ENCODE peak calls at places on chromosome 22, in nine cellular contexts. Y is PC-3, E is DND-41, I is A549, X is mammary epithelial cell, K is hepatocyte, P is tibial artery, R is brain microvascular endothelial cell, L is HFF-Myc. V is an unnamed sample.

GRCh38 chr22:33438273-33438672 is 380.1 kb upstream of the SYN3 start:
- DNase-seq in Y (peak), E (no peak), I (peak), X (peak), K (peak), P (no peak), R (peak), L (peak), V (peak)

GRCh38 chr22:42169055-42169469 is 38.5 kb upstream of the CYP2D6 start:
- DNase-seq in Y (peak), E (peak), I (peak), X (peak), K (peak), P (no peak), R (peak), L (peak), V (peak)

GRCh38 chr22:24455039-24455438 is 27.6 kb downstream of the ADORA2A start:
- DNase-seq in Y (no peak), E (no peak), I (no peak), X (no peak), K (no peak), P (no peak), R (no peak), L (no peak), V (no peak)

GRCh38 chr22:27241430-27242110 is 560.0 kb downstream of the MN1 start:
- DNase-seq in Y (no peak), E (no peak), I (no peak), X (no peak), K (peak), P (peak), R (no peak), L (no peak), V (no peak)

GRCh38 chr22:33918676-33919590 is 1.3 kb downstream of the LARGE1 start:
- DNase-seq in Y (no peak), E (no peak), I (no peak), X (no peak), K (no peak), P (no peak), R (no peak), L (no peak), V (peak)

GRCh38 chr22:19645391-19645790 is 68.9 kb upstream of the SEPTIN5 start:
- DNase-seq in Y (no peak), E (no peak), I (no peak), X (no peak), K (no peak), P (peak), R (no peak), L (no peak), V (no peak)

GRCh38 chr22:24550028-24550901 is 4.7 kb downstream of the GUCD1 start:
- DNase-seq in Y (no peak), E (no peak), I (no peak), X (no peak), K (peak), P (no peak), R (no peak), L (no peak), V (no peak)

GRCh38 chr22:43537019-43537585 is 125.3 kb downstream of the MPPED1 start:
- DNase-seq in Y (peak), E (peak), I (no peak), X (no peak), K (no peak), P (no peak), R (no peak), L (no peak), V (peak)

GRCh38 chr22:35630891-35631290 is 13.8 kb upstream of the MB start:
- DNase-seq in Y (no peak), E (no peak), I (no peak), X (no peak), K (no peak), P (peak), R (no peak), L (no peak), V (no peak)

GRCh38 chr22:21045585-21046294 is at the start of gene LRRC74B:
- DNase-seq in Y (peak), E (peak), I (peak), X (peak), K (peak), P (peak), R (peak), L (peak), V (peak)

GRCh38 chr22:24146190-24146616 is 35.1 kb upstream of the SUSD2 start:
- DNase-seq in Y (peak), E (peak), I (peak), X (no peak), K (peak), P (peak), R (peak), L (no peak), V (peak)

GRCh38 chr22:24321999-24322398 is 51.4 kb downstream of the SPECC1L start:
- DNase-seq in Y (no peak), E (no peak), I (no peak), X (no peak), K (no peak), P (no peak), R (no peak), L (no peak), V (no peak)

GRCh38 chr22:31715157-31715778 is 34.7 kb downstream of the PRR14L start:
- DNase-seq in Y (no peak), E (no peak), I (no peak), X (no peak), K (no peak), P (no peak), R (no peak), L (no peak), V (no peak)

GRCh38 chr22:18985761-18986160 is 49.7 kb upstream of the PRODH start:
- DNase-seq in Y (no peak), E (no peak), I (no peak), X (no peak), K (no peak), P (no peak), R (no peak), L (no peak), V (no peak)

GRCh38 chr22:43857367-43857766 is 4.9 kb downstream of the SULT4A1 start:
- DNase-seq in Y (no peak), E (no peak), I (no peak), X (no peak), K (no peak), P (no peak), R (no peak), L (no peak), V (no peak)

GRCh38 chr22:22936190-22936914 is 48.7 kb downstream of the IGLL5 start:
- DNase-seq in Y (no peak), E (no peak), I (no peak), X (no peak), K (no peak), P (no peak), R (no peak), L (no peak), V (no peak)

GRCh38 chr22:43094551-43094950 is 5.4 kb upstream of the TTLL1 start:
- DNase-seq in Y (no peak), E (no peak), I (no peak), X (no peak), K (no peak), P (no peak), R (no peak), L (no peak), V (no peak)

GRCh38 chr22:48517039-48518030 is 1310.3 kb downstream of the BRD1 start:
- DNase-seq in Y (no peak), E (no peak), I (peak), X (no peak), K (no peak), P (no peak), R (no peak), L (no peak), V (no peak)

GRCh38 chr22:50612715-50613221 is 12.2 kb downstream of the MAPK8IP2 start:
- DNase-seq in Y (no peak), E (no peak), I (no peak), X (no peak), K (no peak), P (peak), R (no peak), L (no peak), V (peak)

GRCh38 chr22:24190159-24190540 is 8.9 kb downstream of the SUSD2 start:
- DNase-seq in Y (no peak), E (no peak), I (no peak), X (no peak), K (no peak), P (peak), R (no peak), L (no peak), V (no peak)

GRCh38 chr22:43302462-43303109 is 40.6 kb downstream of the SCUBE1 start:
- DNase-seq in Y (no peak), E (no peak), I (no peak), X (no peak), K (no peak), P (no peak), R (no peak), L (no peak), V (no peak)

GRCh38 chr22:43288807-43289417 is 54.3 kb downstream of the SCUBE1 start:
- DNase-seq in Y (no peak), E (no peak), I (no peak), X (no peak), K (peak), P (no peak), R (no peak), L (no peak), V (no peak)

GRCh38 chr22:48171294-48171693 is 1408.8 kb downstream of the TBC1D22A start:
- DNase-seq in Y (no peak), E (peak), I (no peak), X (no peak), K (no peak), P (no peak), R (no peak), L (no peak), V (no peak)

GRCh38 chr22:50548913-50549790 is 3.5 kb downstream of the KLHDC7B start:
- DNase-seq in Y (no peak), E (no peak), I (no peak), X (no peak), K (no peak), P (no peak), R (no peak), L (no peak), V (no peak)

GRCh38 chr22:17754233-17754925 is 19.9 kb downstream of the BID start:
- DNase-seq in Y (peak), E (peak), I (no peak), X (no peak), K (no peak), P (no peak), R (no peak), L (no peak), V (no peak)

GRCh38 chr22:22074634-22075381 is 92.2 kb upstream of the TOP3B start:
- DNase-seq in Y (peak), E (no peak), I (no peak), X (peak), K (peak), P (no peak), R (no peak), L (no peak), V (peak)

GRCh38 chr22:36818010-36818642 is 1.3 kb upstream of the PVALB start:
- DNase-seq in Y (peak), E (no peak), I (no peak), X (peak), K (no peak), P (no peak), R (no peak), L (no peak), V (peak)

GRCh38 chr22:36816635-36817428 is at the start of gene PVALB:
- DNase-seq in Y (peak), E (no peak), I (peak), X (peak), K (peak), P (no peak), R (peak), L (no peak), V (peak)

GRCh38 chr22:36816338-36816634 is 549 bp downstream of the PVALB start:
- DNase-seq in Y (no peak), E (no peak), I (no peak), X (no peak), K (no peak), P (no peak), R (no peak), L (no peak), V (no peak)

GRCh38 chr22:36815558-36816337 is 1.1 kb downstream of the PVALB start:
- DNase-seq in Y (no peak), E (no peak), I (no peak), X (no peak), K (no peak), P (no peak), R (no peak), L (no peak), V (no peak)

GRCh38 chr22:36817429-36817783 is 571 bp upstream of the PVALB start:
- DNase-seq in Y (no peak), E (no peak), I (no peak), X (no peak), K (no peak), P (no peak), R (no peak), L (no peak), V (no peak)
- TF ChIP-seq CTCF in Y (no peak), E (no peak), I (no peak), X (no peak), K (no peak), P (no peak), R (no peak), L (no peak), V (no peak)

DNA sequence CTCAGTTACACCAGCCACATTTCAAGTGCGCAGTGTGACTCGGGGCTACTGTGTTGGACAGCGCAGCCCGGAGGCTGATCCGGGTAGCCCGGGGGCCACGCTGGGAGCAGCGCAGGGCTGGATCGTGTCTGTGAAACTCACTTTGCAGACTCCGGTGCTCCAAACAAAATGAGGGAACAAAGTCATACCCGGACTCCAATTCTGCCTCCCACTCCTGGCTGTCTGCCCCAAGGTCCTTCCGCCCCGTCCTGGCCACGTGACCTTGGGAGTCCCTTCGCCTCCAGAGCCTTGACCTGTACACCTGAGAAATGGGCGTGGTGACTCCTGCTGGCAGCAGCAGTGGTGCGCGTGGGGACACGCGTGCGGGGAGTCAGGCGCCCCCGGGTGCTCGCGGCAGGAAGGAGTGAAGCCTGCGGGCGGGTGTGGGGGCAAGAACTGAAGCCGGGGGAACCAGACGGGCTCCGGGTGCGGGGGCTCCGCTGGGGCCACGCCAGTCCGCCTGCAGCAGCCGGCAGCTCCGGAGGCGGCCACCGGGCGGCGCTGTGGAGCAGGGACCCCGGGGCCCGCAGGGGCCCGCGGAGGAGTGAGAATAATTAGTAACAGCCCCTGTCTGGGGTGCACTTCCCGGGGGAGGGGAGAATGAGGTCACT is 42.4 kb downstream of the KCNJ4 start:
- DNase-seq in Y (no peak), E (no peak), I (peak), X (no peak), K (peak), P (peak), R (no peak), L (no peak), V (no peak)
- H3K4me3 ChIP-seq in Y (peak), E (no peak), I (peak), X (no peak), K (no peak), P (peak), R (no peak), L (peak), V (no peak)

GRCh38 chr22:46001426-46002106 is 24.6 kb upstream of the WNT7B start:
- DNase-seq in Y (no peak), E (no peak), I (no peak), X (no peak), K (no peak), P (peak), R (no peak), L (no peak), V (no peak)

GRCh38 chr22:46000081-46001027 is 23.4 kb upstream of the WNT7B start:
- DNase-seq in Y (no peak), E (no peak), I (no peak), X (no peak), K (no peak), P (no peak), R (no peak), L (no peak), V (no peak)

GRCh38 chr22:45999379-45999971 is 22.5 kb upstream of the WNT7B start:
- DNase-seq in Y (no peak), E (no peak), I (no peak), X (no peak), K (no peak), P (no peak), R (no peak), L (no peak), V (no peak)

GRCh38 chr22:46002757-46003270 is 25.9 kb upstream of the WNT7B start:
- DNase-seq in Y (peak), E (no peak), I (peak), X (no peak), K (no peak), P (peak), R (no peak), L (no peak), V (no peak)

GRCh38 chr22:46001046-46001425 is 24.1 kb upstream of the WNT7B start:
- DNase-seq in Y (no peak), E (no peak), I (no peak), X (no peak), K (no peak), P (no peak), R (no peak), L (no peak), V (no peak)
- TF ChIP-seq CTCF in Y (no peak), E (no peak), I (no peak), X (no peak), K (no peak), P (no peak), R (peak), L (no peak), V (no peak)

GRCh38 chr22:44924724-44925123 is 85.1 kb downstream of the PHF21B start:
- DNase-seq in Y (no peak), E (no peak), I (no peak), X (no peak), K (no peak), P (peak), R (no peak), L (no peak), V (no peak)
- H3K4me3 ChIP-seq in Y (no peak), E (no peak), I (no peak), X (no peak), K (no peak), P (no peak), R (no peak), L (no peak), V (no peak)

GRCh38 chr22:44988671-44989070 is 21.1 kb downstream of the PHF21B start:
- DNase-seq in Y (no peak), E (no peak), I (no peak), X (no peak), K (no peak), P (no peak), R (no peak), L (no peak), V (no peak)
- TF ChIP-seq CTCF in Y (peak), E (peak), I (no peak), X (peak), K (peak), P (no peak), R (peak), L (peak), V (no peak)

GRCh38 chr22:40434745-40435144 is 64.4 kb downstream of the SGSM3 start:
- DNase-seq in Y (no peak), E (no peak), I (no peak), X (no peak), K (no peak), P (peak), R (no peak), L (no peak), V (no peak)
- H3K4me3 ChIP-seq in Y (no peak), E (no peak), I (no peak), X (no peak), K (no peak), P (no peak), R (no peak), L (no peak), V (no peak)

DNA sequence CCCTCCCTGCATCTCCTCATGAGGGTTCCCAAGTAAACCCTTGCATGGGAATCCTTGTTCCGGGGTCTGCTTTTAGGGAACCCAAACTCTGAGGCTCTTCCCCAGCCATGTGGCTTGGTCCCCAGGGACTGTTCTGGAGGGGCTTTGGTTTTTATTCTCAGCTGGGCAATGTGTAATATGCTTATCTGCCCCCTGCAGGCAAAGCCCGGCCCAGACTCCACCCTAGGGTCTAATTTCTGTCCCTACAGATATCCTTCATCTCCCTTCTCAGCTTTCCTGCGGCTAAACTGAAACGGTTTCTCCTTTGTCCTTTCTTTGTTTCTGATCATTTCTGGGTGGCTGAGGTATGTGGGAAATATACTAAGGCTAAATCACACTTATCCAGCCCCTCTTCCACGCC is 37.1 kb downstream of the TST start:
- DNase-seq in Y (no peak), E (no peak), I (no peak), X (no peak), K (no peak), P (no peak), R (no peak), L (no peak), V (no peak)
- TF ChIP-seq CTCF in Y (peak), E (peak), I (no peak), X (no peak), K (no peak), P (no peak), R (peak), L (peak), V (no peak)

GRCh38 chr22:28441720-28442263 is 237.8 kb downstream of the TTC28 start:
- DNase-seq in Y (no peak), E (no peak), I (no peak), X (no peak), K (peak), P (no peak), R (no peak), L (no peak), V (no peak)
- H3K4me3 ChIP-seq in Y (no peak), E (peak), I (no peak), X (no peak), K (peak), P (peak), R (peak), L (peak), V (peak)

GRCh38 chr22:49547751-49548239 is 279.9 kb downstream of the BRD1 start:
- DNase-seq in Y (no peak), E (no peak), I (no peak), X (no peak), K (no peak), P (peak), R (no peak), L (no peak), V (no peak)

GRCh38 chr22:49549256-49549655 is 278.4 kb downstream of the BRD1 start:
- DNase-seq in Y (no peak), E (no peak), I (no peak), X (no peak), K (no peak), P (peak), R (no peak), L (no peak), V (no peak)

GRCh38 chr22:49546811-49547585 is 280.7 kb downstream of the BRD1 start:
- DNase-seq in Y (no peak), E (no peak), I (no peak), X (no peak), K (no peak), P (peak), R (no peak), L (no peak), V (no peak)

GRCh38 chr22:49549851-49550430 is 277.7 kb downstream of the BRD1 start:
- DNase-seq in Y (no peak), E (no peak), I (no peak), X (no peak), K (no peak), P (peak), R (no peak), L (no peak), V (no peak)

DNA sequence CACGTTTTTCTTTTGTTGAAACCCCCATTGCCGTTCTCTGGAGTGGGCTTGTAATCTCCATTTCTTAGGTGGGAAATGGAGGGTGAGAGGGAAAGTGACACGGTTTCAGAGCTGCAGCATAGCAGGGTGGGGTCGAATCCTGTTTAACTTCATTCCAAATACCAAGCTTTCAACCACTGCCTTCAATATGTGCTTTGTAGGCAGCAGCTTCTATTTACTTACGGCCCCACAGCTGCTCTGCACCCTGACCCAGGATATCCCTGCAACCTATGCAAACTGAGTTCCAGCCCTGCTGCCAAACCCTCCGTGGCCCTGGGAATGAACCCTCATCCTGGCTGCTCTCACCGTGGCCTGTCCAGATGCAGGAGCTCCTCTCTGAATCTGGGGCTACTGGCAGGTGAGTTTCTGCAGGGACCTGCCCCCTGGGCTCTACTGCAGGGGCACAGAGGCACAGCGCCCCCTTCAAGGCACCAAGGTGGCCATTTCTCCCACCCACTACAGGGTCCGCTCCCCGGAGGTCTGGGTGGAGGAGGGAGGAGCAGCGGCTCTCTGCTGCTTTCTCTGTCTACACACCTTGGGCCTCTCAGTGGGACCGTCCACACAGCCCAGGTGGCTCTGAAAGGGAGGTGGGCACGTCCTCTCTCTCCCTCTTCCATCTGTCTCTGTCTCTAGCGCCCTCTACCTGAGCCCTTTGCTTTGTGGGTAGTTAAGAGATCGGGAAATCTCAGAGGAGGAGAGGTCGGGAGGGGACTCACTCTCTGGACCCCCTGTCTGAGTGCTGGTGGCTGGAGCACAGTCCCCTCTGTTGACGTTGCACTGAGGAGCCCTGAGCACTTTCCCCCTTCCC is 279.1 kb downstream of the BRD1 start:
- DNase-seq in Y (peak), E (no peak), I (no peak), X (no peak), K (peak), P (peak), R (no peak), L (no peak), V (no peak)
- TF ChIP-seq CTCF in Y (peak), E (peak), I (no peak), X (no peak), K (peak), P (no peak), R (no peak), L (no peak), V (no peak)